ENCODE peak calls at places on chromosomes 13 and 19, in eight cellular contexts. One of them, this sample, is unnamed.

GRCh38 chr19:18002347-18002850 is 5.6 kb upstream of the ARRDC2 start:
- DNase-seq in effector memory CD4-positive, alpha-beta T cell: no peak
- DNase-seq in aorta: no peak
- DNase-seq in ovary: no peak
- DNase-seq in endothelial cell of umbilical vein: no peak
- DNase-seq in lung: no peak
- DNase-seq in CD8-positive, alpha-beta memory T cell: no peak
- DNase-seq in tibial artery: peak; percentile 57
- DNase-seq in this sample: no peak

GRCh38 chr13:109163052-109163413 is 533.6 kb downstream of the MYO16 start:
- DNase-seq in effector memory CD4-positive, alpha-beta T cell: no peak
- DNase-seq in tibial artery: no peak
- DNase-seq in endothelial cell of umbilical vein: no peak
- DNase-seq in lung: no peak
- DNase-seq in CD8-positive, alpha-beta memory T cell: no peak
- DNase-seq in ovary: no peak
- DNase-seq in aorta: no peak
- DNase-seq in this sample: peak; percentile 80

GRCh38 chr13:69585656-69586055 is 522.0 kb upstream of the ATXN8OS start:
- DNase-seq in tibial artery: no peak
- DNase-seq in aorta: no peak
- DNase-seq in CD8-positive, alpha-beta memory T cell: no peak
- DNase-seq in lung: no peak
- DNase-seq in effector memory CD4-positive, alpha-beta T cell: no peak
- DNase-seq in endothelial cell of umbilical vein: no peak
- DNase-seq in ovary: no peak
- DNase-seq in this sample: no peak

GRCh38 chr19:54178581-54179261 is 5.8 kb upstream of the TMC4 start:
- DNase-seq in CD8-positive, alpha-beta memory T cell: peak; percentile 40
- DNase-seq in lung: no peak
- DNase-seq in tibial artery: no peak
- DNase-seq in aorta: no peak
- DNase-seq in ovary: no peak
- DNase-seq in endothelial cell of umbilical vein: no peak
- DNase-seq in effector memory CD4-positive, alpha-beta T cell: no peak
- DNase-seq in this sample: no peak

GRCh38 chr13:65342938-65343337 is 1887.2 kb downstream of the PCDH9 start:
- DNase-seq in lung: no peak
- DNase-seq in tibial artery: no peak
- DNase-seq in CD8-positive, alpha-beta memory T cell: no peak
- DNase-seq in aorta: no peak
- DNase-seq in ovary: no peak
- DNase-seq in effector memory CD4-positive, alpha-beta T cell: no peak
- DNase-seq in endothelial cell of umbilical vein: no peak
- DNase-seq in this sample: no peak

GRCh38 chr13:50320297-50320862 is 305.1 kb downstream of the KCNRG start:
- DNase-seq in lung: no peak
- DNase-seq in endothelial cell of umbilical vein: peak; percentile 65
- DNase-seq in tibial artery: no peak
- DNase-seq in effector memory CD4-positive, alpha-beta T cell: no peak
- DNase-seq in CD8-positive, alpha-beta memory T cell: no peak
- DNase-seq in aorta: no peak
- DNase-seq in ovary: no peak
- DNase-seq in this sample: no peak

GRCh38 chr13:96248103-96248502 is 158.2 kb downstream of the HS6ST3 start:
- DNase-seq in endothelial cell of umbilical vein: no peak
- DNase-seq in tibial artery: no peak
- DNase-seq in aorta: no peak
- DNase-seq in effector memory CD4-positive, alpha-beta T cell: no peak
- DNase-seq in lung: no peak
- DNase-seq in ovary: no peak
- DNase-seq in CD8-positive, alpha-beta memory T cell: no peak
- DNase-seq in this sample: no peak

GRCh38 chr13:39676315-39676876 is 20.9 kb downstream of the COG6 start:
- DNase-seq in lung: no peak
- DNase-seq in effector memory CD4-positive, alpha-beta T cell: no peak
- DNase-seq in CD8-positive, alpha-beta memory T cell: peak; percentile 34
- DNase-seq in endothelial cell of umbilical vein: peak; percentile 55
- DNase-seq in ovary: no peak
- DNase-seq in tibial artery: no peak
- DNase-seq in aorta: no peak
- DNase-seq in this sample: peak; percentile 10

GRCh38 chr19:46520616-46521015 is 24.9 kb upstream of the PNMA8B start:
- DNase-seq in lung: no peak
- DNase-seq in endothelial cell of umbilical vein: no peak
- DNase-seq in aorta: no peak
- DNase-seq in tibial artery: no peak
- DNase-seq in CD8-positive, alpha-beta memory T cell: no peak
- DNase-seq in effector memory CD4-positive, alpha-beta T cell: no peak
- DNase-seq in ovary: no peak
- DNase-seq in this sample: no peak

GRCh38 chr19:38877781-38878574 is at the start of gene RINL:
- DNase-seq in lung: no peak
- DNase-seq in CD8-positive, alpha-beta memory T cell: peak; percentile 75
- DNase-seq in tibial artery: no peak
- DNase-seq in aorta: no peak
- DNase-seq in ovary: no peak
- DNase-seq in effector memory CD4-positive, alpha-beta T cell: peak; percentile 52
- DNase-seq in endothelial cell of umbilical vein: peak; percentile 26
- DNase-seq in this sample: no peak

GRCh38 chr19:10544242-10544752 is 593 bp downstream of the ATG4D start:
- DNase-seq in lung: peak; percentile 33
- DNase-seq in ovary: peak; percentile 53
- DNase-seq in CD8-positive, alpha-beta memory T cell: no peak
- DNase-seq in aorta: peak; percentile 75
- DNase-seq in endothelial cell of umbilical vein: no peak
- DNase-seq in effector memory CD4-positive, alpha-beta T cell: no peak
- DNase-seq in tibial artery: no peak
- DNase-seq in this sample: no peak

DNA sequence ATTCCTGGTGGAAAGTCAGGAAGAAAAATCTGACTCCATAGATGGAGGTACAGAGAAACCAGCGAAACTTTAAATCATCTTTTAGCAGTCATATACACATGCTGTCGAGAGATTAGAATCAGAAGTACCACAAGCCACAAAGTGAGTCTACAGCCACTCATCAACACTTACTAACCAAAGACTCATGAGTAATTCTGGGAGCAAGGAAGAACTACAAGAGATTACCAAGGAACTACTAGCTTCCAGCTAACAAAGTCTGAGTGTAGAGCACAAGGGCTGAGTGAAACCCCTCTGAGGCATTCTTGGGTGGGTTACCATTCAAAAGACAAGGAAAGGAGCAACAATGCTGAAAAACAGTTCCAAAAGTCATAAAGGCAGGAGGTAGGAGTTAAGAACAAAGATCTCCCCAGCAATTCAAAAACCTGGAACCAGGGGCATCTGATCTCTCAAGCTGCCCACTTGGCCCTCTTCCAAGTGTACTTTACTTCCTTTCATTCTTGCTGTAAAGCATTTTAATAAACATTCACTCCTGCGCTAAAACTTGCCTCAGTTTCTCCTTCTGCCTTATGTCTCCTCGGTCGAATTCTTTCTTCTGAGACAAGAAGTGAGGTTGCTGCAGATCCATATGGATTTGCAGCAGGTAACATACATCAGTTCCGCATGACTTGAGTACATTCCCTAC is 13.0 kb downstream of the RBM26 start:
- DNase-seq in CD8-positive, alpha-beta memory T cell: peak; percentile 56
- DNase-seq in lung: no peak
- DNase-seq in aorta: no peak
- DNase-seq in ovary: no peak
- DNase-seq in effector memory CD4-positive, alpha-beta T cell: no peak
- DNase-seq in endothelial cell of umbilical vein: peak; percentile 58
- DNase-seq in tibial artery: no peak
- DNase-seq in this sample: no peak
- H3K27ac ChIP-seq in CD8-positive, alpha-beta memory T cell: peak overlapping the region; percentile 18
- H3K27ac ChIP-seq in lung: no peak overlapping the region
- H3K27ac ChIP-seq in aorta: no peak overlapping the region
- H3K27ac ChIP-seq in ovary: no peak overlapping the region
- H3K27ac ChIP-seq in effector memory CD4-positive, alpha-beta T cell: peak overlapping the region; percentile 65
- H3K27ac ChIP-seq in endothelial cell of umbilical vein: no peak overlapping the region
- H3K27ac ChIP-seq in tibial artery: no peak overlapping the region
- H3K27ac ChIP-seq in this sample: no peak overlapping the region

DNA sequence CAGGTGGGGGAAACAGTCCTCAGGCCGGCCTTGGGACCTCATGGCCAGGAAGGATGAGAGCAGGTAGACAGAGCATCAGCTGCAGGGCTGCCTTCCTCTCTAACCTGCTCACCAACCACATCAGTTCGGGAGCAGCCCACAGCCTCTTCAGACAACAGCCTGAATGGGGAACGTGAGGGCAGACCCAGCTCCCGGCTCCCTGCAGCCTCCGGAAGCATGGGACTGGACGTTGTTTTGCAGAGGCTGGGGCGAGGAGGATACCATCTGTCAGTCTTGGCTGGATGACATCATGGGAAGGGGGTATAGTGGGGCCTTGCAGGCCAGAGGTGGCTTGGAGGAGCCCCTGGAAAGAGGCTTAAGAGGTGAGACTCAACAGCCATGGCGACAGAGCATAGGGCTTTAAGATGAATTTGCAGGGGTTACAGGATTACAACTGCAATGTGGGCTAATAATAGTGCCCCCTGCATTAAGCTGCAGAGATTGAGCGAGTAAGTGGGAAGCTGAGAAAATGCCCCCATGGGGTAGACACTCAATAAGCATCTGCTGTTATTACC is 1.5 kb downstream of the FXYD3 start:
- DNase-seq in lung: no peak
- DNase-seq in tibial artery: no peak
- DNase-seq in effector memory CD4-positive, alpha-beta T cell: no peak
- DNase-seq in CD8-positive, alpha-beta memory T cell: no peak
- DNase-seq in aorta: no peak
- DNase-seq in endothelial cell of umbilical vein: no peak
- DNase-seq in ovary: no peak
- DNase-seq in this sample: no peak
- H3K4me3 ChIP-seq in lung: peak overlapping the region; percentile 6
- H3K4me3 ChIP-seq in tibial artery: no peak overlapping the region
- H3K4me3 ChIP-seq in effector memory CD4-positive, alpha-beta T cell: no peak overlapping the region
- H3K4me3 ChIP-seq in CD8-positive, alpha-beta memory T cell: no peak overlapping the region
- H3K4me3 ChIP-seq in aorta: no peak overlapping the region
- H3K4me3 ChIP-seq in endothelial cell of umbilical vein: no peak overlapping the region
- H3K4me3 ChIP-seq in ovary: peak overlapping the region; percentile 17
- H3K4me3 ChIP-seq in this sample: no peak overlapping the region

GRCh38 chr13:27861165-27861564 is 58.6 kb upstream of the PDX1 start:
- DNase-seq in lung: no peak
- DNase-seq in endothelial cell of umbilical vein: no peak
- DNase-seq in tibial artery: no peak
- DNase-seq in effector memory CD4-positive, alpha-beta T cell: no peak
- DNase-seq in aorta: no peak
- DNase-seq in ovary: no peak
- DNase-seq in CD8-positive, alpha-beta memory T cell: no peak
- DNase-seq in this sample: no peak
- H3K27me3 ChIP-seq in lung: peaks cover 5% of the 10 kb centered on the region
- H3K27me3 ChIP-seq in endothelial cell of umbilical vein: peaks cover 5% of the 10 kb centered on the region
- H3K27me3 ChIP-seq in tibial artery: peaks cover 31% of the 10 kb centered on the region
- H3K27me3 ChIP-seq in effector memory CD4-positive, alpha-beta T cell: peaks cover 10% of the 10 kb centered on the region
- H3K27me3 ChIP-seq in aorta: no peaks in the 10 kb centered on the region
- H3K27me3 ChIP-seq in ovary: no peaks in the 10 kb centered on the region
- H3K27me3 ChIP-seq in CD8-positive, alpha-beta memory T cell: no peaks in the 10 kb centered on the region
- H3K27me3 ChIP-seq in this sample: no peaks in the 10 kb centered on the region

GRCh38 chr13:61183670-61184069 is 232.0 kb downstream of the PCDH20 start:
- DNase-seq in aorta: no peak
- DNase-seq in CD8-positive, alpha-beta memory T cell: no peak
- DNase-seq in endothelial cell of umbilical vein: no peak
- DNase-seq in lung: no peak
- DNase-seq in effector memory CD4-positive, alpha-beta T cell: no peak
- DNase-seq in tibial artery: no peak
- DNase-seq in ovary: no peak
- DNase-seq in this sample: no peak

DNA sequence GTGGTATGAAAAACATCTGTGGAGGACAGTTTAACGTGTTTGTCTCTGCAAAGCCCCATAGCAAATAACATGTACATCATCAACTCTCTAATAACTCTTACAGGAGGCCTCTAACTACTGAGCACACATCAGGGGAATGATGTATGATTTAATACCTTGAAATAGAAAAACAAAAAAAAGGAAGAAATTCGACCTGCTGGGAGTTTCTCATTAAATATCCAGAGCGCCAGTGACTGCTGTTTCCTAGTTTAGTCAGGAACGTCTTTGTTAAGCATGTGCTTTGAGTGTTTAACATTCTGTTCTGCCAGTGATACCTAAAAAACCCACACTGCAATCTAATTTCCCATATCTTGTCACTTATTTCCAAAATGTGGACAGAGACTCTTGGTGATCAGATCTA is 235.4 kb downstream of the PCDH20 start:
- DNase-seq in tibial artery: no peak
- DNase-seq in CD8-positive, alpha-beta memory T cell: no peak
- DNase-seq in ovary: no peak
- DNase-seq in lung: no peak
- DNase-seq in aorta: no peak
- DNase-seq in endothelial cell of umbilical vein: no peak
- DNase-seq in effector memory CD4-positive, alpha-beta T cell: no peak
- DNase-seq in this sample: no peak
- H3K27ac ChIP-seq in tibial artery: no peak overlapping the region
- H3K27ac ChIP-seq in CD8-positive, alpha-beta memory T cell: no peak overlapping the region
- H3K27ac ChIP-seq in ovary: no peak overlapping the region
- H3K27ac ChIP-seq in lung: no peak overlapping the region
- H3K27ac ChIP-seq in aorta: no peak overlapping the region
- H3K27ac ChIP-seq in endothelial cell of umbilical vein: no peak overlapping the region
- H3K27ac ChIP-seq in effector memory CD4-positive, alpha-beta T cell: no peak overlapping the region
- H3K27ac ChIP-seq in this sample: no peak overlapping the region

GRCh38 chr19:1474765-1475351 is 4.2 kb downstream of the C19orf25 start:
- DNase-seq in endothelial cell of umbilical vein: no peak
- DNase-seq in lung: no peak
- DNase-seq in CD8-positive, alpha-beta memory T cell: no peak
- DNase-seq in ovary: no peak
- DNase-seq in effector memory CD4-positive, alpha-beta T cell: no peak
- DNase-seq in tibial artery: no peak
- DNase-seq in aorta: no peak
- DNase-seq in this sample: no peak

GRCh38 chr19:1474011-1474764 is 4.8 kb downstream of the C19orf25 start:
- DNase-seq in endothelial cell of umbilical vein: no peak
- DNase-seq in ovary: no peak
- DNase-seq in aorta: no peak
- DNase-seq in effector memory CD4-positive, alpha-beta T cell: no peak
- DNase-seq in lung: no peak
- DNase-seq in CD8-positive, alpha-beta memory T cell: no peak
- DNase-seq in tibial artery: no peak
- DNase-seq in this sample: no peak

GRCh38 chr19:1473056-1473400 is 6.0 kb downstream of the C19orf25 start:
- DNase-seq in tibial artery: no peak
- DNase-seq in effector memory CD4-positive, alpha-beta T cell: no peak
- DNase-seq in CD8-positive, alpha-beta memory T cell: no peak
- DNase-seq in lung: no peak
- DNase-seq in ovary: no peak
- DNase-seq in endothelial cell of umbilical vein: no peak
- DNase-seq in aorta: no peak
- DNase-seq in this sample: no peak

GRCh38 chr19:1472227-1473055 is 6.6 kb downstream of the C19orf25 start:
- DNase-seq in lung: no peak
- DNase-seq in CD8-positive, alpha-beta memory T cell: no peak
- DNase-seq in aorta: no peak
- DNase-seq in tibial artery: no peak
- DNase-seq in ovary: no peak
- DNase-seq in endothelial cell of umbilical vein: no peak
- DNase-seq in effector memory CD4-positive, alpha-beta T cell: no peak
- DNase-seq in this sample: no peak

DNA sequence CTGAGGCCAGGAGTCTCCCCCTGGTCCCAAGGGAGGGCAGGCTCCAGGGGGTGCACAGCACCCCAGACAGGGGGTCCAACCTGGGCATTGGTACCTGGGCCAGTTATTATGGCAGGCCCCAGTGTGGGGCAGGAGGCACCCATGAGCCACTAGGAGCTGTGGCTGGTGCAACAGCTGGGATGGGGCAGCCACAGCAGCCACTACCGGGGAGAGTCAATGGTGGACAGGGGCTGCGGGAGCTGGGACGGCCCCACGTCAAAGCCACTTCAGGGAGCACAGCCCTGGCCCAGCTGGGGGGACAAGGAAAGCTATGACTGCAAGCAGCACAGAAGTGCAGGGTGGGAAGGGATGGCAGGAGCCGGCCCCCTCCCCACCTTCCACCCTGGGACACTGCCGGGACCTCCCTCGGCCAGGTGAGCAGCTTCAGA is 5.6 kb downstream of the C19orf25 start:
- DNase-seq in CD8-positive, alpha-beta memory T cell: no peak
- DNase-seq in aorta: no peak
- DNase-seq in effector memory CD4-positive, alpha-beta T cell: no peak
- DNase-seq in tibial artery: no peak
- DNase-seq in endothelial cell of umbilical vein: no peak
- DNase-seq in lung: no peak
- DNase-seq in ovary: no peak
- DNase-seq in this sample: no peak
- H3K4me3 ChIP-seq in CD8-positive, alpha-beta memory T cell: no peak overlapping the region
- H3K4me3 ChIP-seq in aorta: no peak overlapping the region
- H3K4me3 ChIP-seq in effector memory CD4-positive, alpha-beta T cell: no peak overlapping the region
- H3K4me3 ChIP-seq in tibial artery: no peak overlapping the region
- H3K4me3 ChIP-seq in endothelial cell of umbilical vein: no peak overlapping the region
- H3K4me3 ChIP-seq in lung: no peak overlapping the region
- H3K4me3 ChIP-seq in ovary: no peak overlapping the region
- H3K4me3 ChIP-seq in this sample: no peak overlapping the region

This sample was measured in SJSA1.